ENCODE peak calls at places on chromosomes 7 and 10, in nine cellular contexts. U is breast epithelium, M is AG10803, D is colonic mucosa, B is lower leg skin, A is retinal pigment epithelial cell, X is HepG2, T is GM12864, G is cardiac fibroblast. F is an unnamed sample.

GRCh38 chr10:91983403-91983802 is 59.8 kb downstream of the BTAF1 start:
- DNase-seq in G (no peak), A (no peak), D (no peak), U (no peak), T (no peak), X (no peak), M (no peak), B (no peak), F (no peak)

GRCh38 chr10:33899578-33900531 is 565.4 kb upstream of the NRP1 start:
- DNase-seq in D (no peak), T (no peak), A (no peak), X (peak), B (no peak), G (peak), U (no peak), M (no peak), F (no peak)

GRCh38 chr7:16114633-16115032 is 306.7 kb downstream of the CRPPA start:
- DNase-seq in U (no peak), B (no peak), T (no peak), X (no peak), M (peak), G (peak), D (no peak), A (peak), F (no peak)

GRCh38 chr7:2956076-2956475 is 87.6 kb downstream of the CARD11 start:
- DNase-seq in G (no peak), X (no peak), U (no peak), A (no peak), B (no peak), M (no peak), D (no peak), T (no peak), F (no peak)

GRCh38 chr10:132099701-132100481 is 34.1 kb downstream of the JAKMIP3 start:
- DNase-seq in U (no peak), X (no peak), A (no peak), G (no peak), B (no peak), T (no peak), D (no peak), M (no peak), F (no peak)

GRCh38 chr10:131056091-131056490 is 255.4 kb downstream of the TCERG1L start:
- DNase-seq in G (no peak), M (no peak), X (no peak), T (no peak), B (no peak), D (no peak), A (no peak), U (no peak), F (no peak)

GRCh38 chr10:14665865-14666857 is 108.5 kb downstream of the FAM107B start:
- DNase-seq in G (peak), B (no peak), M (no peak), T (no peak), A (no peak), X (no peak), D (no peak), U (no peak), F (no peak)

GRCh38 chr7:97078023-97078988 is 39.2 kb upstream of the SDHAF3 start:
- DNase-seq in D (no peak), B (no peak), A (no peak), M (no peak), G (no peak), T (no peak), U (no peak), X (no peak), F (peak)

GRCh38 chr7:136911362-136911761 is 42.9 kb downstream of the CHRM2 start:
- DNase-seq in D (no peak), A (no peak), G (peak), X (no peak), T (no peak), M (peak), U (no peak), B (no peak), F (no peak)

GRCh38 chr7:106464169-106464568 is 179.4 kb upstream of the NAMPT start:
- DNase-seq in X (no peak), G (no peak), U (no peak), T (no peak), A (no peak), M (no peak), D (no peak), B (no peak), F (peak)

GRCh38 chr7:50347693-50348092 is 43.2 kb downstream of the IKZF1 start:
- DNase-seq in T (no peak), A (no peak), B (no peak), M (no peak), G (no peak), U (no peak), D (no peak), X (no peak), F (no peak)

GRCh38 chr10:43854042-43854441 is 205.4 kb upstream of the ZNF32 start:
- DNase-seq in X (peak), T (no peak), A (no peak), M (peak), D (no peak), B (peak), U (peak), G (peak), F (no peak)

GRCh38 chr7:137992738-137993394 is 9.0 kb downstream of the CREB3L2 start:
- DNase-seq in A (no peak), B (peak), D (no peak), T (no peak), M (peak), U (peak), G (peak), X (peak), F (peak)

GRCh38 chr7:42677751-42678231 is 234.1 kb downstream of the C7orf25 start:
- DNase-seq in D (no peak), X (no peak), U (no peak), G (peak), M (peak), T (no peak), A (peak), B (peak), F (no peak)

GRCh38 chr7:112510032-112510742 is 29.4 kb downstream of the LSMEM1 start:
- DNase-seq in X (no peak), M (peak), B (no peak), D (no peak), G (peak), A (no peak), U (no peak), T (no peak), F (peak)

GRCh38 chr10:103676058-103676785 is 179.2 kb downstream of the SH3PXD2A start:
- DNase-seq in G (peak), U (peak), B (peak), A (peak), X (no peak), T (no peak), D (no peak), M (peak), F (no peak)

GRCh38 chr7:95607477-95608010 is 11.2 kb upstream of the PDK4 start:
- DNase-seq in U (no peak), B (peak), T (no peak), X (no peak), G (peak), D (peak), M (peak), A (no peak), F (no peak)

GRCh38 chr10:75507469-75507868 is 76.0 kb downstream of the LRMDA start:
- DNase-seq in A (no peak), D (no peak), M (no peak), U (no peak), B (no peak), G (no peak), X (no peak), T (no peak), F (no peak)
- TF ChIP-seq CTCF in A (no peak), D (no peak), M (no peak), U (no peak), B (no peak), G (no peak), X (no peak), T (no peak), F (no peak)

GRCh38 chr7:19772323-19772722 is 1.1 kb downstream of the TMEM196 start:
- DNase-seq in B (no peak), G (no peak), T (no peak), A (no peak), U (no peak), M (no peak), D (no peak), X (no peak), F (no peak)

GRCh38 chr7:19772858-19773337 is 519 bp downstream of the TMEM196 start:
- DNase-seq in T (no peak), D (no peak), G (peak), A (peak), M (peak), X (no peak), B (no peak), U (no peak), F (no peak)

GRCh38 chr7:19776981-19777380 is 3.6 kb upstream of the TMEM196 start:
- DNase-seq in X (no peak), T (no peak), D (no peak), B (no peak), M (no peak), G (no peak), U (no peak), A (no peak), F (no peak)

GRCh38 chr7:19773361-19773760 is at the start of gene TMEM196:
- DNase-seq in G (no peak), B (no peak), A (no peak), M (no peak), D (no peak), T (no peak), X (no peak), U (no peak), F (no peak)
- H3K4me3 ChIP-seq in G (no peak), B (no peak), A (peak), M (no peak), D (no peak), T (no peak), X (no peak), U (peak), F (no peak)

DNA sequence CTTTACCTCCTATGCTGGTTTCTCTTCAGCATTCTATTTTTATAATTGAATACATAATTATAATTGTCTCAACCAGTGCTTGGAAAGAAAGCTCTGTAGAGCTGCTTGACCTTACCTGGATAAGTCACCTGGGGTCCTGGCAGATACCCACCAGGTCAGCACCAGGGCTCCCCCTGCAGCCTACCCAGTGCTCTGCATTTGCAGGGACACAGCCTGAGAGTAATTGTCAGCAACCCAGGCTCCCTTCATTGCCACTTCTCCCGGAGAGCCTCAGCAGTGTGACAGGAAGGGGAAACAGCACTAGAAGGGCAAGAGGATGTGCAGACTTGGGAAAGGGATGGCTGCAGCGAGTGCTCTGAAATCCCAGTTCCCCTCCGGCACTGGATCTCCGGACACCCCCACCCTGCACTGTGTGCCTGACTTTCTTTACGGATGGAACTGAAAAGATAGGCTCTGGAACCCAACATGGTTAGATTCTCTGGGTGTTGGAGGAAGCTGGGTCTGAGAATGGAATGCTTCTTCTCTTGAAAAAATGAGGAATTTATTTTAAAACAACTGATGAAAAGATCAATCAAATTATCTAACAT is 11.4 kb upstream of the PAX4 start:
- DNase-seq in U (no peak), G (no peak), M (no peak), B (no peak), D (peak), T (no peak), X (peak), A (no peak), F (peak)
- TF ChIP-seq CTCF in U (no peak), G (peak), M (peak), B (no peak), D (peak), T (peak), X (peak), A (peak), F (peak)

DNA sequence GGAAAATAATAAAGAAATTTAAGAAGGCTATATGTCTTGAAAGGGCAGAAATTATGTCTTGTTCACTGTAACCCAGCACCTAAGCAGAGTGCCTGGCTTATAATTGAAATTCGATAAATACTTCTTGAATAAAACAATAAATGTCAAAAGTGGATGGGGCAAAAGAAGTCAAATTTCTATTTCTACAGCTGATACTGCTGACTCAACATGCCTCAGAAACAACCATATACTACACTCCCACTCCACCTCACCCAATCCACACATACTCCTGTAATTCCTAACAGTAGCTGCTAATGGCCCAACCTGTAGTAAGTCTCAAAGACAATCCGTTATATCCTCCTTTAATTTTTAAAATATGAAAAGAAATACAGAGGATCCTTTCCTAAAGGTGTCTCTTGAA is 48.1 kb upstream of the LRRN3 start:
- DNase-seq in M (no peak), B (no peak), U (no peak), A (no peak), D (no peak), X (no peak), G (no peak), T (no peak), F (no peak)
- H3K4me3 ChIP-seq in M (no peak), B (no peak), U (no peak), A (no peak), D (no peak), X (no peak), G (no peak), T (no peak), F (no peak)

GRCh38 chr10:97367126-97367649 is 32.7 kb upstream of the FRAT2 start:
- DNase-seq in G (no peak), B (no peak), M (no peak), D (no peak), T (no peak), X (no peak), A (no peak), U (no peak), F (no peak)

GRCh38 chr10:97373456-97373855 is 27.7 kb downstream of the RRP12 start:
- DNase-seq in M (no peak), U (no peak), B (no peak), A (no peak), G (no peak), T (no peak), D (no peak), X (no peak), F (no peak)

GRCh38 chr10:97371696-97372095 is 29.4 kb downstream of the RRP12 start:
- DNase-seq in M (no peak), T (no peak), X (no peak), U (no peak), B (no peak), A (no peak), G (no peak), D (no peak), F (no peak)

GRCh38 chr10:97376413-97376812 is 24.7 kb downstream of the RRP12 start:
- DNase-seq in A (no peak), B (no peak), M (no peak), T (no peak), U (no peak), D (no peak), G (no peak), X (no peak), F (no peak)

DNA sequence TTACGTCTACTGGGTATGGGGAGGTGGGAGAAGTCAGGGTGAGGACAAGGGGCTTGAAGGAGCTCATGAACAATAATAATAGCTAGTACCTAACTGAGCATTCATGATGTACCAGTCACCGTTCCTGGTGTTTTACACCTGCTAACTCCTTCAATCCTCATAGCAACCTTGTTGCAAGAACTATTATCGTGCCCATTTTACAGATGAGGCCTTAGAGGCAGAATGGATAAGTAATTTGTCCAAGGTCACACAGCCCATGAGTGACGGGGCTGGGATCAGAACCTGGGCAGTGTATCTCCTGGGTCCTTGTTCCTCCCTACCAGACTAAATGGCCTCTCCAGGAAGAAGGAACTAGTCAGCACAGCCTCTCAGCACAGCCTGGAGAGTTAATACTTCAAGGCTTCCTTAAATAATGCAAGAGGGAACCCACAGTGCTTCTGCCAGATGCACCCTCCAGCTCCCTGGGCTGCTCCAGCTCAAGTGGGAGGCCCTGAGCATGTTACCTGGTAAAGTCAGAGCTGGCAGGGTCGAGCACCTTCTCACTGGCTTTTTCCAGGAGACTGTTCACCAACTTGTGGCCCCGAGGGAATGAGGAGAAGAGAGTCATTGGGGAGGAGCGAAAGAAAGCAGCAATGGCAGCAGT is 28.8 kb downstream of the RRP12 start:
- DNase-seq in X (no peak), A (no peak), M (no peak), T (no peak), U (no peak), D (no peak), B (no peak), G (no peak), F (no peak)
- TF ChIP-seq CTCF in X (no peak), A (no peak), M (no peak), T (no peak), U (no peak), D (no peak), B (no peak), G (no peak), F (no peak)

GRCh38 chr10:113553149-113553548 is 296 bp downstream of the HABP2 start:
- DNase-seq in D (no peak), M (no peak), T (no peak), B (no peak), U (no peak), A (no peak), X (no peak), G (no peak), F (no peak)
- H3K4me3 ChIP-seq in D (no peak), M (no peak), T (no peak), B (no peak), U (no peak), A (no peak), X (no peak), G (no peak), F (no peak)

DNA sequence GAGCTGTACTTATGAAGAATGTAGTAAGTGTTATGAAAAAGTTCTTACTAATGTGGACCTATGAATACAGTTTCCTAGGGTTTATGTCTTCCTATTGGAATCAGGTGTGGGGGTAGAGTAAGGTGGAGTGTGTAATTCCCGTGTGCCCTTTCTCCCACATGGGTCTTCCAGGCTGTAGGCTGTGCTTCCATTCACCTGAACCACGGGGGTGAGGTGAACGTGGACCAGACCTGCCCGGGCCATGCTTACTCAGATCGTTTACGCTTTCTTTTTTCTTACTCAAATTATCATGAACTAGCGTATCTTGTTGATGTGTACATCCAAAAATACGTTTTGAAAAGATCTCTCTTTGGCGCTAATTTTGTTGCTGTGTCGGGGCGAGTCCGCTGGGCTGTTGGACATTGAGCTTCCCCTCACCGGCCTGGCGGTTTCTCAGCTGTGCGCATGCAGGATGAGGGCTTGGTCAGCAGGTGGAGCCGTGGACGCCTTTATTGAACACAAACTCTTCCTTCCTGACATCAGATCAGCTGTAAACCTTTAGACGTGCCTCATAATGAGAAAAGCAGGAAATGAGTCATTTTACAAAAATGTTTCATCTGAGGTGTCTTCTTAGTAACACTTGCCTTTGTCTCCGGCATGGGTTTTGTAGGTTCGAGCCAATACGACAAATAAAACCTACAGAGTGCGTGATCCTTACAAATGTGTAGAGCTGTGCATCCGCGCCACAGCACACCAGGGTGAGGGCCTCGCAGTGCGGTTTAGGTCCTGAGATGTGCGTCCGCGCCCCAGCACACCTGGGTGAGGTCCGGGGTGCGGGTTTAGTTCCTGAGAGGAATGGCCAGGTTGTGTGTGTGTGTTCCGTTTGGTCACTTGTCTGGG is 53.8 kb downstream of the WDR37 start:
- DNase-seq in T (peak), A (peak), M (peak), X (peak), U (no peak), D (peak), B (no peak), G (peak), F (peak)
- TF ChIP-seq CTCF in T (peak), A (peak), M (peak), X (peak), U (no peak), D (peak), B (no peak), G (peak), F (peak)

F was measured in GM12865.